ENCODE peak calls at places on chromosomes 3 and 15, in five cellular contexts. M is pancreas, R is SK-N-SH, U is psoas muscle, G is sigmoid colon. N is an unnamed sample.
A peak's percentile ranks its signal among the peaks of the same experiment; 100 is the strongest.

GRCh38 chr3:67655364-67656121 is 1.1 kb upstream of the SUCLG2 start:
- DNase-seq in M (no peak), R (no peak), U (peak; percentile 48), G (no peak), N (no peak)

GRCh38 chr3:192013110-192013509 is 552.1 kb downstream of the PYDC2 start:
- DNase-seq in M (no peak), R (no peak), U (no peak), G (no peak), N (no peak)

GRCh38 chr3:189714991-189715961 is 84.1 kb downstream of the TP63 start:
- DNase-seq in M (no peak), R (no peak), U (no peak), G (no peak), N (no peak)

GRCh38 chr3:148146947-148147346 is 550.8 kb upstream of the AGTR1 start:
- DNase-seq in M (no peak), R (no peak), U (no peak), G (no peak), N (no peak)

GRCh38 chr3:5498981-5499380 is 311.5 kb downstream of the EDEM1 start:
- DNase-seq in M (no peak), R (no peak), U (no peak), G (no peak), N (no peak)

GRCh38 chr15:65032823-65033537 is 3.5 kb upstream of the MTFMT start:
- DNase-seq in M (peak; percentile 76), R (peak; percentile 44), U (peak; percentile 62), G (peak; percentile 74), N (peak; percentile 42)

GRCh38 chr3:141266797-141267555 is 35.4 kb downstream of the PXYLP1 start:
- DNase-seq in M (no peak), R (no peak), U (no peak), G (no peak), N (no peak)

GRCh38 chr3:126013742-126014141 is 44.8 kb downstream of the ROPN1B start:
- DNase-seq in M (no peak), R (no peak), U (no peak), G (no peak), N (no peak)

GRCh38 chr3:45988804-45989203 is 6.8 kb downstream of the FYCO1 start:
- DNase-seq in M (no peak), R (no peak), U (no peak), G (no peak), N (no peak)

DNA sequence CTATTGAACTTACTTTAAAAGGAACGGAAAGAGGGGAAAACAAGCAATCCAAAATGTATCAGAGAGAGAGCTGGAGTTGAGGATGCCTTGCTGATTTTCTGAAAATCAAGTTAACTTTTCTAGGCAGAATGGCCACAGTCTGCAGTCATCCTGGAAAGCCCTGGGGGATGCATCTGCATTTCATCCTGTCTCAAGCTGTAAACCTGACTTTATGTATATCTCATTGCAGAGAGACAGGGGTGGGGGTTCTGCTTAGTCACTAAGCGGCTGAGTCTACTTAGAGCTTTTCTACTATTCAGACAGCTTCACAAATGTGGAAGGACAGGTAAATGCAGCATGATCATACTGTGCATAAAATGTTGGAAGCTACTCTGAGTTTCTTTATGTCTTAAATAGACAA is 41.4 kb downstream of the MRPS25 start:
- DNase-seq in M (no peak), R (peak; percentile 72), U (no peak), G (no peak), N (no peak)
- H3K36me3 ChIP-seq in M (peaks cover 65% of the 10 kb centered on the region), R (peaks cover 68% of the 10 kb centered on the region), U (peaks cover 13% of the 10 kb centered on the region), G (peaks cover 57% of the 10 kb centered on the region), N (peaks cover 97% of the 10 kb centered on the region)

DNA sequence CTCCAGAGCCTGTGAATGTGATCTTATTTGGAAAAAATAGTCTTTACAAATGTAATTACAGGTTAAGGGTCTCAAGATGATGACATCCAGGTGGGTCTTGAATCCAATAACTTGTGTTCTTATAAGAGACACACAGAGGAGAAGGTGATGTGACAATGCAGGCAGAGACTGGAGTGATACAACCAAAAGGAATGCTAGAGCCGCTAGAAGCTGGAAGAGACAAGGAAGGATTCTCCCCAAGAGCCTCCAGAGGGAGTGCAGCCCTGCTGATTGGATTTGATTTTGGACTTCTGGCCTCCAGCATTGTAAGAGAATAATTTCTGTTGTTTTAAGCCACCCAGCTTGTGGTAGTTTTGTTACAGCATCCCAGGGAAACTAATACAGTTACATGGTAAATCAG is 9.7 kb downstream of the MYH15 start:
- DNase-seq in M (no peak), R (no peak), U (no peak), G (no peak), N (no peak)
- TF ChIP-seq CTCF in M (no peak), R (no peak), U (no peak), G (no peak), N (no peak)

GRCh38 chr3:119658994-119659393 is 1.4 kb downstream of the POPDC2 start:
- DNase-seq in M (no peak), R (no peak), U (no peak), G (no peak), N (no peak)
- H3K4me3 ChIP-seq in M (no peak overlapping the region), R (no peak overlapping the region), U (peak overlapping the region; percentile 71), G (peak overlapping the region; percentile 64), N (peak overlapping the region; percentile 71)

DNA sequence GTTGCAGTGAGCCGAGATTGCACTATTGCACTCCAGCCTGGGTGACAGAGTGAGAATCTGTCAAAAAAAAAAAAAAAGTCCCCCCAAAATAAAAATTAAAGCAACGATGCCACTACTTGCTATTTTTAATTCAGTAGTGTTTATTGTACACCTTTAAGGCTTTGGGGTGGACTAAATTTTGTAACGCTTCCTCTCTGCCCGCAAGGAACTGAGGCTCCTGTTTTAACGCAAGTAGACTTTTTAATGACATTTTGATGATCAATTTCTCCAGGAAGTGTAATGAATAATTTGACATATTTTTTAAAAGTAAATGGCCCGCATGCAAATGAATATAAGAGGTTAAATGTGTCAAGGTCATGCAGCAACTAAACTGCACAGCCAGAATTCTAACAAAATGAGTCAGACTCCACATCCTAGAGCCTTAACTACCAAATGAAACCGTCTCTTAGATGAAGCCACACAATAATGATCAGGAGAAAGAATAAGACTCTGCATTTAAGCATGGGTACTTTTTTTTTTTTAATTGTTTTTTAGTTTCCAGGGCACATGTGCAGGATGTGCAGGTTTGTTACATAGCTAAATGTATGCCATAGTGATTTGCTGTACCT is 96.8 kb upstream of the LMOD3 start:
- DNase-seq in M (no peak), R (no peak), U (no peak), G (no peak), N (no peak)
- H3K36me3 ChIP-seq in M (no peaks in the 10 kb centered on the region), R (no peaks in the 10 kb centered on the region), U (no peaks in the 10 kb centered on the region), G (no peaks in the 10 kb centered on the region), N (peaks cover 65% of the 10 kb centered on the region)

DNA sequence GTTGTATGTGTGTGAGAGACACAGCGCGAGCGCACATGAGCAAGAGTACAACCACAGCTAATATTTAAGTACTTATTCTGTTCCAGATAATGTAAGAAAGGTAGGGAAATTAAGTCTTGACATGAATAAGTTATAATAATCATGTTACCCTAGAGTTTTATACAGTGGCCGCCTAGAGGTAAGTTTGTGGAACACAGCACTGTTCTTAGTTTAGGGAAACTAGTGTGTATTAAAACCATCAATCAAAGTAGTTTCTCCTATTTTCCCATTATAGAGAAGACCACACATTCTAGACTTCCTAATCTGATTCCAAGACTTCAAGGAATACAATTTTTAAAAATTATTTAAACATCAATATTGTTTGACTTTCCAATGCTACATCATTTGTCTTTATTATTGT is 9.5 kb downstream of the ALDH1A2 start:
- DNase-seq in M (no peak), R (no peak), U (no peak), G (no peak), N (no peak)
- TF ChIP-seq CTCF in M (no peak), R (peak; percentile 28), U (no peak), G (no peak), N (peak; percentile 26)